ENCODE peak calls at places on chromosomes 7 and 10, in five cellular contexts. C is hepatocyte; T is lung; U is fibroblast of lung; Z is activated CD8-positive, alpha-beta T cell treated with anti-CD3 and anti-CD28 coated beads for 36 hours. F is an unnamed sample.

GRCh38 chr10:30536578-30536977 is 93.0 kb downstream of the LYZL2 start:
- DNase-seq in C (no peak), T (no peak), U (no peak), Z (no peak), F (no peak)

GRCh38 chr7:39493929-39494328 is 72.3 kb upstream of the YAE1 start:
- DNase-seq in C (no peak), T (no peak), U (no peak), Z (no peak), F (no peak)

GRCh38 chr10:35413985-35414861 is 77.9 kb downstream of the CCNY start:
- DNase-seq in C (peak; percentile 42), T (no peak), U (no peak), Z (peak; percentile 66), F (no peak)

GRCh38 chr7:128790297-128791037 is 1.3 kb upstream of the CCDC136 start:
- DNase-seq in C (no peak), T (no peak), U (no peak), Z (no peak), F (no peak)

GRCh38 chr7:128450913-128451312 is 4.8 kb upstream of the HILPDA start:
- DNase-seq in C (no peak), T (no peak), U (no peak), Z (no peak), F (no peak)

GRCh38 chr10:6465437-6465836 is 114.6 kb downstream of the PRKCQ start:
- DNase-seq in C (no peak), T (no peak), U (no peak), Z (no peak), F (no peak)

GRCh38 chr10:104472505-104472904 is 118.9 kb downstream of the CFAP58 start:
- DNase-seq in C (no peak), T (no peak), U (no peak), Z (no peak), F (no peak)

GRCh38 chr10:71159892-71160291 is 52.5 kb upstream of the UNC5B start:
- DNase-seq in C (no peak), T (no peak), U (no peak), Z (no peak), F (no peak)

GRCh38 chr10:52019078-52019644 is 294.9 kb upstream of the DKK1 start:
- DNase-seq in C (no peak), T (no peak), U (no peak), Z (no peak), F (no peak)

GRCh38 chr10:76902949-76903348 is 734.7 kb downstream of the KCNMA1 start:
- DNase-seq in C (peak; percentile 64), T (peak; percentile 31), U (peak; percentile 37), Z (peak; percentile 30), F (no peak)

GRCh38 chr7:132130497-132130896 is 445.8 kb downstream of the PLXNA4 start:
- DNase-seq in C (no peak), T (no peak), U (no peak), Z (peak; percentile 6), F (no peak)

GRCh38 chr10:103198648-103199047 is 5.6 kb upstream of the NT5C2 start:
- DNase-seq in C (no peak), T (no peak), U (no peak), Z (no peak), F (no peak)
- TF ChIP-seq CTCF in C (no peak), T (no peak), U (no peak), Z (no peak), F (no peak)

GRCh38 chr7:116583653-116584052 is 58.8 kb downstream of the CAV1 start:
- DNase-seq in C (no peak), T (no peak), U (no peak), Z (peak; percentile 52), F (no peak)

GRCh38 chr7:116582164-116582732 is 57.4 kb downstream of the CAV1 start:
- DNase-seq in C (no peak), T (no peak), U (peak; percentile 51), Z (no peak), F (no peak)

GRCh38 chr7:116584721-116585120 is 59.9 kb downstream of the CAV1 start:
- DNase-seq in C (no peak), T (no peak), U (no peak), Z (no peak), F (no peak)

GRCh38 chr7:116585392-116585791 is 60.6 kb downstream of the CAV1 start:
- DNase-seq in C (no peak), T (no peak), U (no peak), Z (no peak), F (no peak)

DNA sequence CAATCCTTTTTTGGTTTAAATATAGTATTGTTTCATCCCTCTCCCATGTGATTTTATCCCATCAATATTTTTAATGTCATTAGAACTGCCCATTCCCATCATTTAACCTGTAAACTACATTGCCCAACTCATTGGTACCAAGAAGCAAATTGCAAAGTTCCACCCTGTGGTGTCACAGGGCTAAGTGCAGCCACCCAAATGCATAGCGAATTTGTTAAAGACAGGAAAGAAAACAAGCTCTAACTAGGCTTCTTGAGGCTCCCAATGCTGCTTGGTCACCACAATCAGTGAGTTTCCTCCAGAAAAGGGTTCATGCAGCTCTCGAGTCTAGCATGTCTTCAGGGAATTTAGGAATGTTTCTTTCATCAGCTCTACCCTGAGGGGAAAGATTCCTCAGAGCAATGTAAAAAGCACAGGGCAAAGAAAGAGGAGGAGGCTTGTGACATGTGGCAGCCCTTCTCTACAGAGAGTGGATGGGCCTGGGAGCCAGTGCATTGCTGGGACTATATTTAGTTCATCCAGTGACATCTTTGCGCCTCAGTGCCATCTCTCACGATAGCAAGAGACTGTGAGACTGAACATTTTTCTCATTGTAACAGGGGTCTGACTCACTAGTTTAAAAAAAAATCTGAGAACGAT is 58.1 kb downstream of the CAV1 start:
- DNase-seq in C (no peak), T (no peak), U (peak; percentile 40), Z (peak; percentile 12), F (no peak)
- TF ChIP-seq CTCF in C (no peak), T (no peak), U (no peak), Z (no peak), F (no peak)

DNA sequence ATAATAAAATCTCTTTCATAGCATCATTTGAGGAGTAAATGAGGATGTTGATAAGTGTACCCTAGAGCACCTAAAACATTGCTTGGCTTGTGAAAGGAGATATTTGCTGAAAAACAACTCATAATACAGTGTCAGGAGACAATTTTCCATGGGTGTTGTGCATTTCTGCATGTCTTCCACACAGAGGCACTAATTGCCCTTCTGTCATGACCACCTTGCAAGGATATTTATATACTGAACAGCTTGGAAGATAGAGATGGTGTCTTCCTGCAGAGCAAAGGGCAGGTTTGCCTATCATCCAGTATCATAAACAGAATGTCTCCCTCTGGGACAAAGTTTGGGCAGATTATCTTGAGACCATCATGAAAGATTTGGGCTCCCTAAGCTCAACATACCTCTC is 495.2 kb upstream of the LRRN3 start:
- DNase-seq in C (no peak), T (no peak), U (no peak), Z (no peak), F (no peak)
- TF ChIP-seq CTCF in C (peak; percentile 26), T (no peak), U (no peak), Z (no peak), F (no peak)

GRCh38 chr7:108143658-108144420 is 13.7 kb upstream of the LAMB4 start:
- DNase-seq in C (no peak), T (no peak), U (no peak), Z (no peak), F (no peak)
- TF ChIP-seq CTCF in C (no peak), T (no peak), U (no peak), Z (no peak), F (no peak)

GRCh38 chr10:17292375-17292774 is 64.3 kb downstream of the VIM start:
- DNase-seq in C (no peak), T (no peak), U (no peak), Z (no peak), F (no peak)

GRCh38 chr10:17286562-17287089 is 58.6 kb downstream of the VIM start:
- DNase-seq in C (no peak), T (no peak), U (no peak), Z (no peak), F (no peak)

GRCh38 chr10:17289763-17290162 is 61.7 kb downstream of the VIM start:
- DNase-seq in C (no peak), T (no peak), U (no peak), Z (no peak), F (no peak)

GRCh38 chr10:17287151-17287550 is 59.1 kb downstream of the VIM start:
- DNase-seq in C (no peak), T (no peak), U (no peak), Z (no peak), F (no peak)

DNA sequence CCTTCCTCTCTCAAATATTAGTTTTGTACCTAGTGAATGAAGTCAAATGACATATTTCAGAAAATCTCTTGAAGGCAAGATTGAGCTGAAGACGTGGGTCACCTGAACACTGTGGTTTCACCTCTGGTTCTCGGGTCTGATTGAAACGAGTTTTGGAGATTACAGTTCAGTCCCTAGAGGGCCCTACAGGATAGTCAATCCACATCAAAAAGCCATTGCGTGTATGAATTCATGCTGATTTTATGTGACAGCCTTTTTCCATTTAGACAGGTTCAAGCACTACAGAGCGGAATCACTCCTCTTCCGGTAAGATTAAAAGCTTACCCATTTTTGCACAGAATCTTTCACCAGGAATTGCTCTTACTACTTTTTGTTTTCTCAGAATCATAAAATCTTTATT is 62.2 kb downstream of the VIM start:
- DNase-seq in C (no peak), T (no peak), U (peak; percentile 46), Z (peak; percentile 35), F (no peak)
- TF ChIP-seq CTCF in C (peak; percentile 28), T (no peak), U (peak; percentile 37), Z (peak; percentile 39), F (no peak)

F was measured in omental fat pad.